ENCODE peak calls at places on chromosomes 6 and 20, in four cellular contexts. Q, H, W and A are unnamed samples.

GRCh38 chr6:168574699-168575195 is 133.8 kb downstream of the SMOC2 start:
- DNase-seq in W (no peak), H (no peak), Q (peak; percentile 46), A (no peak)

GRCh38 chr6:87436435-87436834 is 28.7 kb downstream of the CFAP206 start:
- DNase-seq in W (peak; percentile 71), H (no peak), Q (no peak), A (no peak)

GRCh38 chr6:1595271-1596087 is 14.2 kb upstream of the FOXC1 start:
- DNase-seq in W (no peak), H (no peak), Q (no peak), A (no peak)

GRCh38 chr6:160102956-160103824 is 18.4 kb upstream of the SLC22A1 start:
- DNase-seq in Q (no peak), H (no peak), W (peak; percentile 11), A (peak; percentile 46)

GRCh38 chr6:52552278-52552643 is 24.6 kb downstream of the TRAM2 start:
- DNase-seq in W (no peak), H (no peak), Q (no peak), A (no peak)

GRCh38 chr20:45097485-45098095 is 3.3 kb downstream of the KCNS1 start:
- DNase-seq in W (peak; percentile 48), Q (no peak), H (no peak), A (peak; percentile 78)

GRCh38 chr6:68226460-68226859 is 408.6 kb upstream of the ADGRB3 start:
- DNase-seq in Q (no peak), W (peak; percentile 2), H (no peak), A (no peak)

GRCh38 chr20:1900321-1900791 is 5.1 kb downstream of the SIRPA start:
- DNase-seq in H (peak; percentile 53), Q (peak; percentile 25), W (peak; percentile 89), A (no peak)

GRCh38 chr6:156840606-156841005 is 63.4 kb downstream of the ARID1B start:
- DNase-seq in Q (no peak), H (no peak), W (peak; percentile 39), A (no peak)

GRCh38 chr6:105952762-105953700 is 133.1 kb upstream of the PRDM1 start:
- DNase-seq in W (no peak), H (no peak), Q (no peak), A (no peak)

GRCh38 chr6:145534986-145535385 is 200.3 kb downstream of the EPM2A start:
- DNase-seq in Q (no peak), H (no peak), W (no peak), A (no peak)

GRCh38 chr20:21183722-21184121 is 57.8 kb downstream of the KIZ start:
- DNase-seq in W (no peak), H (no peak), Q (no peak), A (no peak)

GRCh38 chr6:38612386-38612965 is 27.3 kb downstream of the BTBD9 start:
- DNase-seq in W (peak; percentile 85), H (no peak), Q (no peak), A (no peak)

GRCh38 chr6:35496851-35497570 is at the start of gene TEAD3:
- DNase-seq in Q (no peak), H (no peak), W (no peak), A (peak; percentile 90)